ENCODE peak calls at places on chromosomes 11 and 22, in eight cellular contexts. V, W, N, J, M, Q, K and T are unnamed samples.

GRCh38 chr11:68843052-68843561 is 1.4 kb upstream of the CPT1A start:
- DNase-seq in N (no peak), V (no peak), W (peak), M (no peak), K (no peak), J (peak), Q (no peak), T (peak)

GRCh38 chr11:83816572-83817187 is 530.5 kb upstream of the CCDC90B start:
- DNase-seq in Q (no peak), M (no peak), J (no peak), N (peak), K (peak), W (no peak), V (peak), T (peak)

GRCh38 chr22:42949159-42949558 is 65.8 kb downstream of the PACSIN2 start:
- DNase-seq in J (no peak), W (no peak), N (no peak), Q (no peak), K (no peak), V (no peak), M (no peak), T (no peak)

GRCh38 chr11:17602105-17603001 is 55.3 kb downstream of the OTOG start:
- DNase-seq in M (no peak), V (no peak), Q (no peak), J (no peak), K (no peak), W (no peak), N (no peak), T (no peak)

GRCh38 chr22:31253949-31254348 is 38.3 kb downstream of the PIK3IP1 start:
- DNase-seq in N (no peak), M (no peak), K (no peak), V (peak), J (no peak), W (no peak), Q (no peak), T (no peak)

GRCh38 chr11:128394436-128395089 is 192.8 kb downstream of the ETS1 start:
- DNase-seq in M (no peak), Q (no peak), V (peak), W (no peak), K (no peak), N (no peak), J (no peak), T (no peak)

GRCh38 chr11:122998727-122999370 is 17.2 kb upstream of the BSX start:
- DNase-seq in N (peak), K (no peak), V (no peak), Q (no peak), M (no peak), J (no peak), W (no peak), T (no peak)

GRCh38 chr22:18110194-18110943 is at the start of gene TUBA8:
- DNase-seq in V (peak), W (peak), Q (no peak), K (peak), J (no peak), M (peak), N (no peak), T (peak)

GRCh38 chr11:1623716-1624115 is 1.8 kb upstream of the KRTAP5-4 start:
- DNase-seq in N (no peak), J (no peak), K (no peak), V (no peak), Q (no peak), M (no peak), W (no peak), T (no peak)

GRCh38 chr11:71498091-71498490 is 29.0 kb upstream of the KRTAP5-7 start:
- DNase-seq in Q (no peak), M (no peak), J (no peak), W (no peak), K (no peak), V (no peak), N (no peak), T (no peak)

GRCh38 chr22:45673482-45674175 is 2.0 kb downstream of the ATXN10 start:
- DNase-seq in V (no peak), Q (no peak), M (no peak), W (no peak), K (no peak), J (no peak), N (no peak), T (no peak)

GRCh38 chr22:46678785-46679700 is 58.9 kb downstream of the GRAMD4 start:
- DNase-seq in M (no peak), W (no peak), V (no peak), J (no peak), N (no peak), K (no peak), Q (no peak), T (no peak)

GRCh38 chr11:95152878-95153856 is 63.5 kb downstream of the ENDOD1 start:
- DNase-seq in J (no peak), K (no peak), N (no peak), V (no peak), Q (no peak), W (no peak), M (no peak), T (peak)